ENCODE peak calls at places on chromosomes 11 and 22, in four cellular contexts. E, I, J and F are unnamed samples.

GRCh38 chr11:93623179-93623578 is 38.3 kb upstream of the CEP295 start:
- DNase-seq in E (no peak), I (no peak), J (no peak), F (no peak)

GRCh38 chr22:33684059-33684458 is 236.2 kb downstream of the LARGE1 start:
- DNase-seq in E (no peak), I (no peak), J (no peak), F (no peak)

GRCh38 chr11:132438418-132438817 is 1068.0 kb downstream of the NTM start:
- DNase-seq in E (no peak), I (no peak), J (no peak), F (no peak)

GRCh38 chr11:2518983-2519340 is 74.2 kb downstream of the KCNQ1 start:
- DNase-seq in E (peak; percentile 13), I (peak; percentile 44), J (no peak), F (peak; percentile 34)

GRCh38 chr11:44498524-44498923 is 66.9 kb upstream of the CD82 start:
- DNase-seq in E (no peak), I (no peak), J (no peak), F (no peak)

GRCh38 chr11:46729110-46730027 is 10.4 kb downstream of the F2 start:
- DNase-seq in E (no peak), I (no peak), J (no peak), F (no peak)

GRCh38 chr11:8015753-8016239 is 28.7 kb downstream of the EIF3F start:
- DNase-seq in E (no peak), I (no peak), J (no peak), F (no peak)

GRCh38 chr11:76659672-76660532 is 10.6 kb downstream of the LRRC32 start:
- DNase-seq in E (no peak), I (peak; percentile 51), J (no peak), F (no peak)

GRCh38 chr11:110032257-110032656 is 60.9 kb upstream of the ZC3H12C start:
- DNase-seq in E (no peak), I (no peak), J (no peak), F (no peak)

GRCh38 chr11:67312187-67313021 is 9.1 kb downstream of the SSH3 start:
- DNase-seq in E (peak; percentile 84), I (no peak), J (no peak), F (peak; percentile 88)

GRCh38 chr22:42614312-42615091 is at the start of gene POLDIP3:
- DNase-seq in E (peak; percentile 99), I (peak; percentile 100), J (peak; percentile 97), F (peak; percentile 99)

GRCh38 chr11:2582436-2582931 is 117.3 kb downstream of the KCNQ1OT1 start:
- DNase-seq in E (peak; percentile 25), I (no peak), J (no peak), F (no peak)

GRCh38 chr11:130854483-130854882 is 61.8 kb downstream of the SNX19 start:
- DNase-seq in E (no peak), I (no peak), J (no peak), F (no peak)

GRCh38 chr11:120747801-120748484 is 236.4 kb downstream of the GRIK4 start:
- DNase-seq in E (no peak), I (no peak), J (no peak), F (no peak)

GRCh38 chr11:68127791-68128681 is 6.8 kb upstream of the CHKA start:
- DNase-seq in E (peak; percentile 90), I (peak; percentile 78), J (peak; percentile 78), F (peak; percentile 84)

DNA sequence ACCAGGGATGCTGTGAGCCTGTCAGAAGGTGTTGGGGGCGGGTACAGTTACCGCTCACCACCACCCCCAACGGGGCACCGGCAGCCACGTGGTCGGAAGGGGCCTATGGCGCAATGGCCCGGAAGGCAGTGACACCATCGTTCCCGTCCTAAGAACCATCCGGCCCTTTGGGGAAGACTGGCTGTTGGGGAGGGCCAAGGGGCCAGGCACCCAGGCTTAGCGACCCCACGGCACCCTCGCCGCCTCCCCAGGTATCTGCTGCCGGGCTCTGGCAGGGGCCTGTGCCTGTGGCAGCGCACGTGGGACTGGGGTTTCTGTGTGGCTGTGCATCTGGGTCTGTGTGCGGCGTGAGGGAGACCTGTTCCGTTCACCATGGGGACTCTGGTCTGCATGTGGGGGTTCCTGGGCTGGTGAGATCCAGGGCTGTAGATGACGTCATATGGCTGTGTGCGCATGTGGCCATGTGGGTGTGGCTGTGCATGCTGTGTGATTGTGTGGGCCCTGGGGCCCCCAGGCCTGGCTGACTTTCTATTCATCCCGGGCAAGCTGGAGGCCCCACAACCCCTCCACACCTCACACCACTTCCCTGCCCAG is 703 bp downstream of the OSM start:
- DNase-seq in E (peak; percentile 68), I (peak; percentile 78), J (no peak), F (no peak)
- TF ChIP-seq CTCF in E (no peak), I (no peak), J (no peak), F (no peak)

GRCh38 chr11:37503411-37504065 is 905.5 kb upstream of the RAG2 start:
- DNase-seq in E (no peak), I (no peak), J (no peak), F (no peak)

GRCh38 chr11:37504066-37504611 is 906.1 kb upstream of the RAG2 start:
- DNase-seq in E (no peak), I (no peak), J (no peak), F (no peak)

GRCh38 chr11:37504925-37505324 is 906.9 kb upstream of the RAG2 start:
- DNase-seq in E (no peak), I (no peak), J (no peak), F (no peak)

GRCh38 chr11:37506516-37506915 is 908.5 kb upstream of the RAG2 start:
- DNase-seq in E (no peak), I (no peak), J (no peak), F (no peak)

DNA sequence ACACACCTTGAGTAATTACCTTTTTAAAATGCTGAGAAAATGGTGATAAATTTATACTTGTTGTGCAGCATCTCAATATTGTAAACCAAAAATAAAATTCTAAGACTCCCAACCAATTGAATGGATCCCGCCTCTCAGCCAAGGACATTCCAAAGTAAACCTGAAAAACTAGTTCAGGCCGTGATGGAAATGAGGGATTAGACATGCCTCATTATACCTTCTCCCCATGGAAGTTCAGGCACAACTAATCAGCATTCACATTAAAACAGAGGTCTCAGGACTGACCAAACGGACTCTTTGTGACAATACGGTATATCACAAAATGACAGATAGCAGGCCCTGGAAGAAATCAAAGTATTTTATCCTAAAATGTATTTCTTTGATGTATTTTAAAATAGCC is 907.4 kb upstream of the RAG2 start:
- DNase-seq in E (no peak), I (no peak), J (no peak), F (no peak)
- H3K27ac ChIP-seq in E (no peak overlapping the region), I (no peak overlapping the region), J (no peak overlapping the region), F (no peak overlapping the region)

DNA sequence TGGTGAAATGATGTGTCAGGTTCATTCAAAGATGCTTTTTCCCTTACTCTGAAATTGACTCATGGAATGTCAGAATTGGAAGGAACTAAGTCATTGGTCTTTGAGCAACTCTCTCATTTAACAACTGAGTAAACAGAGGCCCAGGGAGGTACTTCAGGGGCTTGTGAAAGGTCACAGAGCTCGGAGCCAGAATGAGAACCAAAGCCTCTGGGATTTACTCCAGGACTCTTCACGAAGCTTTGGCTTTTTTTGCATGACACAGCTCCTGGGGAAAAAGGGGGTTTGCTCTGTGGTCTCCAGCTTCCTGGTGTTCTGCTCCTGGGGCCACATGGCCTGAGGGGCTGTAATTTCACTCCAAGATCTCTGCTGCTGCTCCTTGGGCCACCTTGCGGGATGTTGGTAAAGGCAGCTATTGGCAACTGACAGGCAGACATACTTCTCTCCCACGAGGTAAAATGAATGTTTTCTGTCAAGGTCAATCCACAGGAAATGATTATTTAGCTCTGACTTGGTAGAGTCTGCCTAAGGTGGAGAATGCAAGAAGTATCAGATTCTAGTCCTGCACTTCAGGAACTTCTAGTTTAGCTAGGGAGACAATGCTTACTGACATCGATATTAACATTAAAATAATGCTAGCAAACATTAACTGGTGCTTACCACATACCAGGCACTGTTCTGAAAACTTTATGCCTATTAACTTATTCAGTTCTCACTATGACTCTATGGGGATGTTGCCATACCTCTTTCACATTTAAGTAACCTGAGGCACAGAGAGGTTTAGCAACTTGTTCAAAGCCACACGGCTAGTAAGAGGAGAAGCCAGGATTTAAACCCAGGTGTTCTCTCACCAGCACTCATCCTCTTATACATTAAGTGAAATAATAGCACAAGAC is 16.1 kb downstream of the PKNOX2 start:
- DNase-seq in E (no peak), I (no peak), J (peak; percentile 32), F (no peak)
- TF ChIP-seq POLR2AphosphoS5 in E (no peak), I (no peak), J (no peak), F (no peak)

DNA sequence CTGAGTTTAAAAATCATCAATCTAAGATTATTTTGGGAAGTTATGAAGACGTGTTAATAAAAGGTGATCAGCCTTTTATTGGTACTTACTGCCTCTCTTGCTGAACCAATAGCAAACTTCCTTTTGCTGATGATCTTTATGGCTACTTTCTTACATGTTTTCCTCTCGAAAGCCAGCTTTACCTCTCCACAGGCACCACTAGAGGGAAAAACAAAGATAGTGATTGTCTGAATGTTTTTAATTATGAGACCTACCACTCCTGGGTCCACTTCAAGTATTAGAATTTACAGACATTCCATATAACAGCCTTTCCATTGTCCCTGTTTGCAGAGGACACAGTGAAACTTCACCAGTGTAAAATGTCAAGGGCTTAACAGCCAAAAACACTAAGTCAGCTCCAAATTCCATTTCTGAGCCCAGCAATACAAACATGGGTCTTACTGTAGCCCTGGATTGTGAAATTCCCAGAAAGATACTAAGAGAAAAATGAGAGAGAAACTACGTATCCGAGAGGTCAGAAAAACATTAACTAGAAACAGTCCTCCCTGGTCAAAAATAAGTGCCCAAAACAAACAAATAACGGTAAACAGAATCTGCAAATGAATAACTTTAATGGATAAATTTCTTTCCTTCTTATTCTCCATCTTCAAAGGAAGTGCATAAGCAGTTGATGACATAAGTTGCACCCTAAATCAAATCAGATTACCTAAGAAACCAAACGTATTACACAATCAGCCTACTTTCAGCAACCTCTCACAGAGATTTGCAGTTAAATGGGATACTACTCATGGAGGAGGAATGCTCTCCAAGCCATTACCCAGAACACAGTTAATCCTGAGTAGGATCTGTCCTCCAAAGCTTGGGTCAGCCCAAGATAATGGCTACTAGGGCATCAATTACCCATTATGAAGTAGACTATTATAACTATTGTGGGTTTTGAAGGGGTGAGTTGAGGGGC is 29.5 kb downstream of the CHEK2 start:
- DNase-seq in E (no peak), I (no peak), J (peak; percentile 55), F (no peak)
- TF ChIP-seq CTCF in E (no peak), I (no peak), J (no peak), F (no peak)